ENCODE peak calls at places on chromosomes 13 and 19, in eight cellular contexts. J is AG04449, S is esophagus muscularis mucosa, Z is choroid plexus epithelial cell, F is cardiac fibroblast, L is left ventricle myocardium inferior, V is aorta, B is GM23248. U is an unnamed sample.

GRCh38 chr13:81713201-81713600 is 1372.3 kb upstream of the SPRY2 start:
- DNase-seq in Z (no peak), J (no peak), B (no peak), L (no peak), V (no peak), S (no peak), F (no peak), U (no peak)

GRCh38 chr13:20191902-20192469 is 752 bp downstream of the GJB2 start:
- DNase-seq in J (no peak), L (no peak), B (peak; percentile 41), F (peak; percentile 15), Z (peak; percentile 31), S (peak; percentile 80), V (no peak), U (no peak)

GRCh38 chr19:35117791-35118190 is 2.2 kb downstream of the FXYD3 start:
- DNase-seq in Z (no peak), B (no peak), S (no peak), J (no peak), V (peak; percentile 20), F (no peak), L (no peak), U (no peak)

GRCh38 chr19:30097746-30098280 is 155.8 kb downstream of the URI1 start:
- DNase-seq in F (no peak), B (no peak), Z (no peak), S (no peak), V (peak; percentile 6), J (no peak), L (no peak), U (no peak)

GRCh38 chr19:2288743-2289713 is 7.1 kb upstream of the PEAK3 start:
- DNase-seq in S (no peak), J (no peak), B (no peak), L (no peak), V (no peak), Z (no peak), F (no peak), U (no peak)

GRCh38 chr13:34863360-34864135 is 78.5 kb upstream of the NBEA start:
- DNase-seq in V (no peak), Z (peak; percentile 86), F (peak; percentile 57), B (peak; percentile 91), J (peak; percentile 40), S (no peak), L (no peak), U (peak; percentile 75)

GRCh38 chr13:39350461-39350881 is 252.5 kb downstream of the LHFPL6 start:
- DNase-seq in B (no peak), L (peak; percentile 53), F (peak; percentile 16), S (no peak), J (no peak), Z (peak; percentile 17), V (no peak), U (no peak)

GRCh38 chr19:15123900-15124299 is 16.7 kb downstream of the SYDE1 start:
- DNase-seq in F (peak; percentile 55), Z (no peak), L (peak; percentile 85), V (no peak), J (no peak), B (peak; percentile 40), S (no peak), U (no peak)

GRCh38 chr13:110116072-110116487 is 190.9 kb downstream of the COL4A1 start:
- DNase-seq in Z (peak; percentile 68), L (peak; percentile 47), B (peak; percentile 60), J (no peak), S (no peak), F (peak; percentile 87), V (peak; percentile 69), U (no peak)

GRCh38 chr13:113192902-113193301 is 15.6 kb downstream of the PCID2 start:
- DNase-seq in L (no peak), S (no peak), Z (peak; percentile 81), J (no peak), F (peak; percentile 77), V (no peak), B (peak; percentile 91), U (peak; percentile 72)

GRCh38 chr19:40567040-40567749 is 9.5 kb upstream of the SHKBP1 start:
- DNase-seq in J (no peak), S (no peak), L (no peak), B (peak; percentile 38), F (no peak), V (no peak), Z (no peak), U (no peak)

DNA sequence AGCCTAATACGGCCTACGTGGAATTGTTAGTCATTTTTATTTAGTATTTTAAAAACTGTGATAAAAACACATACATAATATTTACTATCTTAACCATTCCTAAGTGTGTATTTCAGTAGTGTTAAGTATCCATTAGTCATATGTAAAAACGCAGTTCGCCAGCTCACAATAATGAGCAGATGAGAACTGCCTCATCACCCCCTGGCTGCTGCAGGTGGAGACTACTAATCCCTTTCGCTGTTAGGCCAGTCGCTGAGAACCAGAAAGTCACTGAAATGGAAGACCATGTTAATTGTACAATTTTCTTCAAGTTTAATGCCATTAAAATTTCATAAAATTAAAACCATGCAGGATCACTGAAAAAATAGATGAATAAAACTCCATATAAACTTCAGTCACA is 1.6 kb downstream of the ESD start:
- DNase-seq in V (no peak), B (peak; percentile 24), L (no peak), S (no peak), Z (no peak), J (no peak), F (no peak), U (no peak)
- H3K4me3 ChIP-seq in V (no peak overlapping the region), B (no peak overlapping the region), L (peak overlapping the region; percentile 90), S (no peak overlapping the region), Z (no peak overlapping the region), J (no peak overlapping the region), F (no peak overlapping the region), U (no peak overlapping the region)

GRCh38 chr13:78428646-78429045 is 174.7 kb downstream of the POU4F1 start:
- DNase-seq in B (no peak), V (no peak), Z (no peak), L (no peak), S (no peak), F (no peak), J (no peak), U (no peak)

GRCh38 chr13:78426183-78426582 is 177.2 kb downstream of the POU4F1 start:
- DNase-seq in F (no peak), V (no peak), Z (no peak), J (no peak), S (no peak), B (no peak), L (no peak), U (no peak)

GRCh38 chr13:78430811-78431210 is 172.5 kb downstream of the POU4F1 start:
- DNase-seq in V (no peak), F (no peak), J (no peak), Z (no peak), L (no peak), B (no peak), S (no peak), U (no peak)

GRCh38 chr13:78431328-78431727 is 172.0 kb downstream of the POU4F1 start:
- DNase-seq in Z (no peak), S (no peak), F (no peak), B (no peak), J (no peak), V (no peak), L (no peak), U (no peak)

GRCh38 chr13:78430166-78430791 is 173.1 kb downstream of the POU4F1 start:
- DNase-seq in B (no peak), V (no peak), F (no peak), L (no peak), S (no peak), Z (no peak), J (no peak), U (no peak)
- H3K4me3 ChIP-seq in B (no peak overlapping the region), V (no peak overlapping the region), F (no peak overlapping the region), L (no peak overlapping the region), S (no peak overlapping the region), Z (no peak overlapping the region), J (no peak overlapping the region), U (no peak overlapping the region)

GRCh38 chr19:58555920-58556632 is 1.2 kb upstream of the CHMP2A start:
- DNase-seq in J (no peak), L (peak; percentile 20), S (no peak), B (no peak), Z (no peak), V (peak; percentile 51), F (no peak), U (no peak)
- H3K4me3 ChIP-seq in J (peak overlapping the region; percentile 97), L (peak overlapping the region; percentile 92), S (no peak overlapping the region), B (no peak overlapping the region), Z (no peak overlapping the region), V (no peak overlapping the region), F (no peak overlapping the region), U (no peak overlapping the region)

DNA sequence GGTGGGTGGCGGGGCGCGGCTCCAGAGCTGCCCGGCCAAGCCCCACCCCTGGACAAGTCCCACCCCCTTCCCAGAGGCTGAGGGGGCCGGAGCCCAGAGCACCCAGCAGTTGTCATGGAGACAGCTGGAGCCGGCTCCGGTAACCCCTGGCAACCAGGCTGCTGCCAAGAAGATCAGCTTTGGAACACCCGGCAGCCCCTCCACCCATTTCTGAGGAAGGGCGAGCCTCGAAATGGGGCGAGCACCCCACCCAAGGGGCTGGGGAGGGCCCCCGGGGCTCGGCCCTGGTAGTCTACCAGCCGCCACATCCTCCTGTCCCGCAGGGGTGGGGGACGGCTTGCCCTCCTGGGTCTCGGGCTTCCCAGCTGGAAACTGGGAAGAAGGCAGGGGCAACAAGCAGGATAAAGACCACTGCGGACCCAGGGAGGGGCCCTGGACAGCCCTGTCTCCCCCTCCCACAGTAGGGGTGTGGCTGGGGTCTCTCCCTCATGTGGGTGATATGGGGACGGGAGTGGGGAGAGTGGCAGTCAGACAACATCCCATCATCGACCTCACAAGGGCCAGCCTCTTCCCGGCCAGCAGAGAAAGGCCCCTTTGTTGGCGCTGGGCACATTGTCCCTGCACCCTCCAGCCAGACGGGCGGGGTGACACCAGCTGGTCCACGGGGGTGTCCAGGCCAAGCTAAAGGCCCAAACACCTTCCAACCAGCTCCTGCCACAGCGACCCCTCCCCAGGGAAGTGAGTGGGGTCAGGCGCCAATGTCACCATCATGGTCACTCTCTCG is 1.5 kb downstream of the CERS1 start:
- DNase-seq in V (no peak), S (no peak), J (no peak), L (no peak), B (peak; percentile 44), Z (peak; percentile 43), F (peak; percentile 68), U (peak; percentile 19)
- H3K4me3 ChIP-seq in V (no peak overlapping the region), S (peak overlapping the region; percentile 57), J (peak overlapping the region; percentile 49), L (peak overlapping the region; percentile 65), B (peak overlapping the region; percentile 64), Z (no peak overlapping the region), F (peak overlapping the region; percentile 32), U (peak overlapping the region; percentile 63)

DNA sequence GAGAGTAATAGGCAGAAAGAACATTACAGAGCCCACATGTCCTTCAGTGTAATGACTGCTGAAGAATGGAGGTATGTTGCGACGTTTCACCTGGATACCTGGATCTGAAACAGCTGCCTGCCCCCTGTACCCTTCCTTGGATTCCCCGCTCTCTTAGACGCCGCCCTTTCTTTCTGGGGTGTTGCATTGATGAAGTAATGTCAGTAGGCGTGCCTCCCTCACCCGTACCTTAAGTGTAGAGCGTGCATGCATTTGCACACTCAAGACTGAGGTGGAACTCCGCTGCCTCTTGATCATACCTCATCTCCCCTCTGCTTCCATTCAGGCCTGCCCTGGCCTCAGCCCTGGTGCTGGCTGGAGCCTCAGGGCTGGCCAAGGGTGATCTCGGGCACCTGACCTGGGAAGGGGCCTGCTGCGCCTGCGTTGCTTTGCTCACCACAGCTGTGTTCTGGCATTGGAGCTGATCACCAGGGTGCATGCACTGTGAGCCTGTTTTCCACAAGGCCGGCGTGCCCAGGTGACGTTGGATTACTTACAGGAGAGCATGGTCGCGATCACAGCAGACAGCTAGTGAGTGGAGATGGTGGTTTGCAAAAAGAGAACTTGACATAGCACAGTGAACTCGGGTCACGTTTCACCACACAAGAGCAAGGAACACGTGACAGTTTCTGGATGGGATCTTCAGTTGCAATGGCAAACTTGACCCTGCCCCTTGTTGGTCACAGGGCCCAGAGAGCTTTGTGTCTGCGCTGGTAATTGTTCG is 99.0 kb downstream of the ARHGEF7 start:
- DNase-seq in Z (no peak), B (no peak), L (no peak), F (no peak), J (no peak), S (no peak), V (no peak), U (no peak)
- H3K4me3 ChIP-seq in Z (no peak overlapping the region), B (no peak overlapping the region), L (no peak overlapping the region), F (no peak overlapping the region), J (no peak overlapping the region), S (no peak overlapping the region), V (no peak overlapping the region), U (no peak overlapping the region)

U was measured in skeletal muscle cell.